ENCODE peak calls at places on chromosomes 11 and 22, in four cellular contexts. U, D, J and P are unnamed samples.

GRCh38 chr22:45192701-45193187 is 29.0 kb downstream of the NUP50 start:
- DNase-seq in D (no peak), J (no peak), U (peak; percentile 72), P (no peak)

GRCh38 chr22:37431366-37431765 is 4.1 kb upstream of the ELFN2 start:
- DNase-seq in U (no peak), J (no peak), D (no peak), P (no peak)

GRCh38 chr11:46389450-46390330 is 1.9 kb downstream of the CHRM4 start:
- DNase-seq in J (peak; percentile 82), U (peak; percentile 80), D (peak; percentile 64), P (peak; percentile 77)

GRCh38 chr11:22703561-22703960 is 37.1 kb downstream of the GAS2 start:
- DNase-seq in D (no peak), J (no peak), U (no peak), P (no peak)

GRCh38 chr11:18490319-18490718 is 34.7 kb downstream of the LDHAL6A start:
- DNase-seq in D (no peak), U (no peak), J (no peak), P (no peak)

GRCh38 chr11:45336136-45336535 is 50.0 kb upstream of the SYT13 start:
- DNase-seq in D (peak; percentile 45), U (no peak), J (no peak), P (no peak)

GRCh38 chr22:18067548-18068341 is 10.0 kb upstream of the PEX26 start:
- DNase-seq in U (no peak), J (no peak), D (peak; percentile 39), P (no peak)

GRCh38 chr11:128835741-128836410 is 31.2 kb downstream of the KCNJ1 start:
- DNase-seq in D (no peak), U (peak; percentile 52), J (no peak), P (no peak)

GRCh38 chr11:2443881-2444300 is 423 bp downstream of the TRPM5 start:
- DNase-seq in U (peak; percentile 40), J (peak; percentile 62), D (no peak), P (peak; percentile 67)
- H3K4me3 ChIP-seq in U (peak overlapping the region; percentile 37), J (peak overlapping the region; percentile 46), D (no peak overlapping the region), P (peak overlapping the region; percentile 48)

GRCh38 chr22:49012695-49013094 is 815.0 kb downstream of the BRD1 start:
- DNase-seq in U (no peak), J (no peak), D (no peak), P (no peak)
- H3K9me3 ChIP-seq in U (no peaks in the 10 kb centered on the region), J (no peaks in the 10 kb centered on the region), D (no peaks in the 10 kb centered on the region), P (no peaks in the 10 kb centered on the region)

GRCh38 chr11:10642298-10642697 is 51.3 kb downstream of the IRAG1 start:
- DNase-seq in D (no peak), U (no peak), J (no peak), P (no peak)
- H3K27ac ChIP-seq in D (no peak overlapping the region), U (no peak overlapping the region), J (peak overlapping the region; percentile 28), P (no peak overlapping the region)

DNA sequence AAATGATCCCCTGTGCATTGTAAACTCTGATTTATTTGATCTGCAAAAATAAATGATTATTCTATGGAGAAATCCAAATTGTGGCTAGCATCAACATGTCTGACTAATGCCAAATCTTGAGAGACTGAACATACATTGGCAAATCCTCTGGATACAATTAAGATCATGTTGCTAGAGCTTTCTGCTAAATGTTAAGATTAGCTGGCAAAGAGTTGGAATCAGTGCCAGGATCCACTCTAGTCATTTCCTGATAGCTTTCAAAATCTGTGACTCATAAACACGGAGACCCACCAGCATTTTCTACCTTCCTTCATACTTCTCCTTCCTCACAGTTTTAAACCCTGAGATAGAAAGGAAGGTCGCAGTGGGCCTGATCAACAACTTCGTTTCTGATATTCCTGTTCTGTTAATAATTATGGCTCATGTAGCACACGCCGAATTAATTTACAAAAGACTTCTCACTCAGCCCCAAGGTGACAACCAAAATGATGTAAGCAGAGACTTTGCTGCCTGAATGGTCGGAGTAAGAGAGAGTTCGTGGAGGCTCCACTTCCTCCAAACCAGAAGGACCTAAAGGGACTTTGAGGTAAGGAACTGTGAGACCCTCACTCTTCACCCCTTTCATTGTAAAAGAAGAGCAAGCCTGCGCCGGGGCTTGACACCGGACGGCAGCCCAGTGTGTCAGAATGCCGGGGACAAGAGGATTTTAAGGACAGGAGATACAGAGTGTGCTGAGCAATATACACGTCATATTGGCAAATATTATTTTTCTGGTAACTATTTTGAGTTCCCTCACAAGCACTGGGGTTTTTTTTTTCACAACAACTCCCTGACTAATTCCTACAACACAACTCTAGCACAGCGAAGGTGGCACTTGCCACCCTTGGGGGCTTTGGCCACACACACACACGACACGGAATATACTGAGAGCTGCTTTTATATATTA is 42.0 kb downstream of the SERPINH1 start:
- DNase-seq in J (no peak), U (no peak), D (no peak), P (no peak)
- H3K4me3 ChIP-seq in J (no peak overlapping the region), U (no peak overlapping the region), D (no peak overlapping the region), P (no peak overlapping the region)

GRCh38 chr11:68093565-68093964 is 27.6 kb downstream of the CHKA start:
- DNase-seq in U (no peak), D (no peak), J (no peak), P (no peak)

GRCh38 chr11:68092411-68092810 is 28.8 kb downstream of the CHKA start:
- DNase-seq in U (no peak), J (no peak), D (no peak), P (no peak)

GRCh38 chr11:68099057-68099456 is 22.1 kb downstream of the CHKA start:
- DNase-seq in J (no peak), D (peak; percentile 32), U (no peak), P (no peak)

GRCh38 chr11:68099474-68100405 is 21.4 kb downstream of the CHKA start:
- DNase-seq in J (peak; percentile 79), U (peak; percentile 84), D (peak; percentile 62), P (peak; percentile 63)

DNA sequence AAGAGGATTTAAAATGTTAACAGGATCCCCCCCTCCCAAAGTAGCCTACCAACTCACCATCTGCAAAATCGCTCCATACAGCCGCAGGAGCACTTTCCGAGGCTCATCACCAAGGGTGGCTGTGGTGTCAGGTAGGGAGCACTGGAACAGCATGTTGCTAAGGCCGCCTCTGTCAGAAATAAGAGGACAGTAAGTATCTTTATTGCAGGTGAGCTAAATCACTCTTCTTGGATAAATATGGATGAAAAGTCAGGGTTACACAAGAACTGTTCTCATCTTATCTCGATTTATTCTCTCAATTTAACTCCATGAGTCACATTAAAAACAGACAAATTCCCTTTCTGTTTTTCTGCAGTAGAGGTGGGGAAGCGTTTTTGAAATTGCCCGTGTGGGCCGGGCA is 24.2 kb downstream of the CHKA start:
- DNase-seq in U (no peak), D (no peak), J (no peak), P (no peak)
- H3K9me3 ChIP-seq in U (no peaks in the 10 kb centered on the region), D (peaks cover under 1% of the 10 kb centered on the region), J (no peaks in the 10 kb centered on the region), P (no peaks in the 10 kb centered on the region)

GRCh38 chr11:34050536-34050935 is 995 bp upstream of the CAPRIN1 start:
- DNase-seq in U (no peak), D (peak; percentile 13), J (no peak), P (no peak)
- H3K27ac ChIP-seq in U (peak overlapping the region; percentile 98), D (peak overlapping the region; percentile 90), J (peak overlapping the region; percentile 99), P (peak overlapping the region; percentile 99)

GRCh38 chr11:74169736-74170458 is 905 bp downstream of the C2CD3 start:
- DNase-seq in U (no peak), D (peak; percentile 30), J (no peak), P (peak; percentile 20)
- H3K4me3 ChIP-seq in U (peak overlapping the region; percentile 49), D (peak overlapping the region; percentile 93), J (peak overlapping the region; percentile 72), P (peak overlapping the region; percentile 59)

GRCh38 chr22:47080100-47080499 is 317.6 kb downstream of the TBC1D22A start:
- DNase-seq in J (no peak), D (no peak), U (no peak), P (no peak)
- H3K9me3 ChIP-seq in J (peaks cover 18% of the 10 kb centered on the region), D (no peaks in the 10 kb centered on the region), U (no peaks in the 10 kb centered on the region), P (no peaks in the 10 kb centered on the region)

DNA sequence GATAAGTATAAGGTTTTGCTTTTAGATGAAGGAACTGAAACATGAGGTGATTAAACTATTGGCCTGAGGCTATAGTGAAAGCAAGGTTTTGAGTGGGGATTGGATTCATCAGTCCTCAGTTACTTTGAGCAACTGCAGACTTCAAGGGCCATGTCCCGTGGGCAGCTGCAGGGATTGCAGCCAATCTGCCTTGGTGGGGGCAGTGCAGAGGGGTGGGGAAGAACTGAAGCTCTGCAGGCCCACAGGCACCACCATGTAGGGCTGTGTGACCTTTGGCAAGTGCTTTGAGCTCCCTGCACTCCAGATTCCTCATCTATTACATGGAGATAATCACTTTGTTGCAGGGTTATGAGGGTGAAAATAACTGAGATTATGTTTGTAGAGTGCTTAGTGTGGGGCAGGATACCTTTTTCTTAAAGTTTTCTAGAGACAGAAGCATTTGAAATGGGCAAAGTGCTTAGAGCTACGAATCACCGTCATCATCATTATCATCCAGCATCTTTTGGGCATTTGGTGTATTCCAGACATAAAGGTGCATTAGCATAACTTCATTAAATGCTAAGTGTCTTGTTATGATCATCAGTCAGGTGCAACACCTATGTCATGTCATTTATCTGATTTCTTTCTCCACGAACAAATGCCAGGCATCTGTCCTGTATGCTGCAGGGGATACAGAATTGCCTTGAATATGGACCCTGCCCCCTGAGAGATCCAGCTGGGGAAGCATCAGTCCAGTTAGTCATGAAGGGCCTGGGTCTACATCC is 72.1 kb upstream of the TENM4 start:
- DNase-seq in D (no peak), U (no peak), J (no peak), P (no peak)
- H3K27ac ChIP-seq in D (no peak overlapping the region), U (no peak overlapping the region), J (no peak overlapping the region), P (no peak overlapping the region)